ENCODE peak calls at places on chromosomes 3 and 15, in four cellular contexts. X is COR-L47, O is endothelial cell, K is 8988T. F is an unnamed sample.

GRCh38 chr15:75104804-75105557 is 81.6 kb downstream of the PPCDC start:
- DNase-seq in X (no peak), O (no peak), K (no peak), F (peak; percentile 95)

GRCh38 chr3:162353414-162353813 is 856.8 kb downstream of the OTOL1 start:
- DNase-seq in X (no peak), O (no peak), K (no peak), F (no peak)

GRCh38 chr3:64467255-64467944 is 220.4 kb downstream of the ADAMTS9 start:
- DNase-seq in X (no peak), O (no peak), K (no peak), F (no peak)

GRCh38 chr3:52087728-52088127 is 31.4 kb upstream of the DUSP7 start:
- DNase-seq in X (no peak), O (no peak), K (no peak), F (no peak)

GRCh38 chr3:177610677-177611654 is 413.7 kb upstream of the TBL1XR1 start:
- DNase-seq in X (peak; percentile 99), O (no peak), K (no peak), F (no peak)

GRCh38 chr3:89059201-89059600 is 48.2 kb upstream of the EPHA3 start:
- DNase-seq in X (no peak), O (no peak), K (no peak), F (peak; percentile 3)

GRCh38 chr3:46935168-46935858 is 41.2 kb downstream of the CCDC12 start:
- DNase-seq in X (no peak), O (peak; percentile 22), K (peak; percentile 90), F (peak; percentile 96)

GRCh38 chr3:125556314-125556713 is 36.3 kb upstream of the SNX4 start:
- DNase-seq in X (no peak), O (no peak), K (no peak), F (peak; percentile 47)

GRCh38 chr15:47708116-47708515 is 9.2 kb upstream of the SEMA6D start:
- DNase-seq in X (no peak), O (no peak), K (no peak), F (no peak)

GRCh38 chr3:48915296-48915695 is 3.3 kb upstream of the ARIH2 start:
- DNase-seq in X (no peak), O (no peak), K (no peak), F (peak; percentile 19)

GRCh38 chr3:37221407-37221806 is 47.0 kb upstream of the LRRFIP2 start:
- DNase-seq in X (no peak), O (no peak), K (peak; percentile 63), F (peak; percentile 93)

GRCh38 chr15:80654299-80654698 is 40.8 kb upstream of the ABHD17C start:
- DNase-seq in X (no peak), O (no peak), K (no peak), F (no peak)

GRCh38 chr3:194112120-194113106 is 23.5 kb upstream of the HES1 start:
- DNase-seq in X (peak; percentile 14), O (no peak), K (no peak), F (no peak)

GRCh38 chr15:84773716-84774115 is 25.3 kb downstream of the ZNF592 start:
- DNase-seq in X (no peak), O (no peak), K (no peak), F (no peak)

GRCh38 chr3:194306109-194306686 is 44.9 kb downstream of the CPN2 start:
- DNase-seq in X (peak; percentile 94), O (peak; percentile 71), K (no peak), F (no peak)

GRCh38 chr15:31271706-31272557 is 54.7 kb upstream of the KLF13 start:
- DNase-seq in X (no peak), O (no peak), K (no peak), F (no peak)

GRCh38 chr3:179348325-179349013 is 960 bp downstream of the MFN1 start:
- DNase-seq in X (no peak), O (no peak), K (no peak), F (peak; percentile 13)

GRCh38 chr3:188309437-188310269 is 155.7 kb downstream of the LPP start:
- DNase-seq in X (no peak), O (no peak), K (no peak), F (no peak)

GRCh38 chr3:47161983-47162694 is 1.8 kb downstream of the SETD2 start:
- DNase-seq in X (no peak), O (no peak), K (no peak), F (peak; percentile 27)

GRCh38 chr3:126979076-126979628 is 3.8 kb upstream of the PLXNA1 start:
- DNase-seq in X (no peak), O (no peak), K (no peak), F (peak; percentile 37)

GRCh38 chr3:101999177-101999778 is 150.0 kb downstream of the NFKBIZ start:
- DNase-seq in X (no peak), O (no peak), K (no peak), F (no peak)

GRCh38 chr15:74865316-74865715 is 7.8 kb downstream of the SCAMP2 start:
- DNase-seq in X (no peak), O (no peak), K (no peak), F (no peak)

GRCh38 chr3:29291262-29291981 is 10.6 kb downstream of the RBMS3 start:
- DNase-seq in X (no peak), O (no peak), K (no peak), F (no peak)

GRCh38 chr3:24145981-24146822 is 201.1 kb downstream of the NR1D2 start:
- DNase-seq in X (no peak), O (no peak), K (no peak), F (peak; percentile 92)

GRCh38 chr3:426056-426455 is 229.5 kb downstream of the CHL1 start:
- DNase-seq in X (no peak), O (no peak), K (no peak), F (no peak)

GRCh38 chr3:101803152-101803782 is 24.3 kb downstream of the NXPE3 start:
- DNase-seq in X (peak; percentile 73), O (peak; percentile 40), K (no peak), F (peak; percentile 82)

GRCh38 chr3:32200490-32200889 is 38.0 kb upstream of the CMTM8 start:
- DNase-seq in X (no peak), O (no peak), K (no peak), F (no peak)

GRCh38 chr3:60932669-60933068 is 318.6 kb downstream of the FHIT start:
- DNase-seq in X (no peak), O (no peak), K (no peak), F (no peak)

GRCh38 chr3:13580256-13581023 is 31.5 kb downstream of the FBLN2 start:
- DNase-seq in X (no peak), O (no peak), K (no peak), F (no peak)

GRCh38 chr3:3625461-3626271 is 173.6 kb upstream of the LRRN1 start:
- DNase-seq in X (no peak), O (no peak), K (no peak), F (no peak)

GRCh38 chr3:33577173-33577572 is 137.0 kb upstream of the UBP1 start:
- DNase-seq in X (no peak), O (no peak), K (no peak), F (no peak)

GRCh38 chr15:59296181-59296617 is 76.5 kb downstream of the MYO1E start:
- DNase-seq in X (no peak), O (no peak), K (no peak), F (peak; percentile 92)